ENCODE peak calls at places on chromosomes 13 and 19, in seven cellular contexts. P, G, A, S, X, D and R are unnamed samples.

GRCh38 chr13:94154362-94154761 is 325.1 kb downstream of the DCT start:
- DNase-seq in X (peak), A (no peak), S (no peak), D (no peak), G (no peak), P (no peak), R (peak)

GRCh38 chr19:50427997-50428425 is 4.7 kb upstream of the MYBPC2 start:
- DNase-seq in X (peak), P (peak), G (no peak), D (no peak), A (peak), S (no peak), R (peak)

GRCh38 chr19:52170863-52171320 is 529 bp downstream of the ZNF836 start:
- DNase-seq in X (no peak), D (no peak), P (peak), S (no peak), A (peak), G (peak), R (no peak)

GRCh38 chr19:52237771-52238400 is 31.5 kb upstream of the ZNF766 start:
- DNase-seq in P (peak), X (peak), D (peak), S (peak), A (peak), G (peak), R (no peak)

GRCh38 chr13:112756511-112756966 is 66.7 kb downstream of the ATP11A start:
- DNase-seq in S (no peak), D (no peak), A (no peak), X (no peak), P (no peak), G (no peak), R (no peak)

GRCh38 chr19:41597600-41598041 is 21.7 kb downstream of the CEACAM21 start:
- DNase-seq in P (peak), D (peak), S (peak), X (peak), A (peak), G (peak), R (peak)

GRCh38 chr13:51837016-51837415 is 8.0 kb downstream of the TMEM272 start:
- DNase-seq in D (no peak), S (no peak), G (no peak), A (no peak), P (no peak), X (no peak), R (no peak)

GRCh38 chr19:15368798-15369593 is 10.6 kb downstream of the AKAP8 start:
- DNase-seq in P (no peak), G (no peak), D (no peak), X (no peak), A (no peak), S (no peak), R (no peak)

GRCh38 chr19:41860419-41861097 is 503 bp downstream of the RPS19 start:
- DNase-seq in G (no peak), A (no peak), S (no peak), D (no peak), X (no peak), P (no peak), R (no peak)

GRCh38 chr19:47633996-47634395 is 25.1 kb downstream of the BICRA start:
- DNase-seq in G (no peak), X (no peak), A (no peak), P (no peak), D (no peak), S (no peak), R (no peak)

GRCh38 chr13:112113851-112114250 is 46.9 kb downstream of the SOX1 start:
- DNase-seq in X (no peak), A (no peak), D (peak), G (no peak), S (no peak), P (no peak), R (no peak)

GRCh38 chr19:872266-872951 is 12.9 kb downstream of the CFD start:
- DNase-seq in P (peak), A (peak), D (peak), G (peak), S (no peak), X (no peak), R (no peak)

GRCh38 chr13:73109969-73110368 is 51.2 kb downstream of the KLF5 start:
- DNase-seq in P (no peak), A (no peak), X (no peak), G (no peak), D (no peak), S (no peak), R (no peak)

GRCh38 chr19:2645816-2646215 is 56.7 kb downstream of the GNG7 start:
- DNase-seq in S (no peak), P (no peak), A (no peak), X (no peak), G (no peak), D (no peak), R (no peak)

GRCh38 chr13:106372199-106373160 is 163.0 kb downstream of the EFNB2 start:
- DNase-seq in X (peak), D (no peak), G (no peak), A (no peak), S (peak), P (no peak), R (no peak)

GRCh38 chr13:66501187-66501586 is 728.9 kb downstream of the PCDH9 start:
- DNase-seq in X (no peak), D (no peak), P (no peak), S (no peak), G (no peak), A (no peak), R (peak)

GRCh38 chr13:96821381-96821780 is 172.9 kb downstream of the OXGR1 start:
- DNase-seq in S (no peak), G (no peak), A (no peak), X (no peak), D (no peak), P (no peak), R (no peak)

GRCh38 chr19:13036366-13036976 is 41.2 kb downstream of the NFIX start:
- DNase-seq in D (peak), G (peak), X (no peak), A (peak), S (peak), P (no peak), R (no peak)

GRCh38 chr19:12126707-12127106 is 13.4 kb downstream of the ZNF20 start:
- DNase-seq in P (no peak), G (no peak), S (no peak), A (no peak), X (no peak), D (no peak), R (no peak)

GRCh38 chr13:79405501-79405830 is 589 bp downstream of the RBM26 start:
- DNase-seq in A (no peak), G (no peak), D (peak), X (no peak), P (no peak), S (no peak), R (no peak)

GRCh38 chr13:41064493-41064892 is 3.2 kb downstream of the WBP4 start:
- DNase-seq in A (no peak), P (no peak), D (no peak), S (no peak), G (no peak), X (peak), R (no peak)

GRCh38 chr13:112442483-112443090 is 66.4 kb downstream of the SPACA7 start:
- DNase-seq in A (no peak), P (no peak), D (no peak), G (no peak), S (peak), X (no peak), R (no peak)